ENCODE peak calls at places on chromosome 20, in five cellular contexts. U, N, W, K and Z are unnamed samples.

GRCh38 chr20:51496964-51497363 is 45.6 kb downstream of the NFATC2 start:
- DNase-seq in U (no peak), K (no peak), N (no peak), W (no peak), Z (no peak)

GRCh38 chr20:60365063-60365640 is 406.9 kb downstream of the CDH26 start:
- DNase-seq in N (no peak), W (no peak), U (no peak), K (no peak), Z (no peak)

GRCh38 chr20:7712661-7713060 is 227.6 kb downstream of the HAO1 start:
- DNase-seq in W (no peak), U (no peak), N (no peak), K (no peak), Z (no peak)

GRCh38 chr20:6590891-6591679 is 176.4 kb upstream of the BMP2 start:
- DNase-seq in N (no peak), K (peak; percentile 85), W (no peak), U (peak; percentile 30), Z (peak; percentile 74)

GRCh38 chr20:58293453-58293852 is 16.1 kb upstream of the RAB22A start:
- DNase-seq in W (no peak), U (no peak), N (no peak), K (no peak), Z (no peak)

GRCh38 chr20:36217226-36217625 is 19.1 kb upstream of the AAR2 start:
- DNase-seq in N (no peak), W (no peak), U (no peak), K (peak; percentile 8), Z (no peak)

GRCh38 chr20:46803446-46804020 is 91.1 kb upstream of the EYA2 start:
- DNase-seq in W (no peak), K (no peak), U (no peak), N (no peak), Z (no peak)

GRCh38 chr20:10524034-10524476 is 89.0 kb downstream of the SLX4IP start:
- DNase-seq in U (no peak), W (no peak), K (no peak), N (peak; percentile 86), Z (peak; percentile 16)